ENCODE peak calls at places on chromosomes 16 and 17, in ten cellular contexts. G, U, R, V, Y, M, C, K, B and W are unnamed samples.

GRCh38 chr16:28192811-28193529 is 18.8 kb downstream of the XPO6 start:
- DNase-seq in G (no peak), U (no peak), R (no peak), V (no peak), Y (no peak), M (no peak), C (no peak), K (no peak), B (no peak), W (no peak)

GRCh38 chr16:15498427-15499175 is 64.2 kb downstream of the BMERB1 start:
- DNase-seq in G (no peak), U (no peak), R (no peak), V (no peak), Y (no peak), M (no peak), C (peak), K (peak), B (no peak), W (no peak)

GRCh38 chr17:910503-911194 is 68.9 kb downstream of the NXN start:
- DNase-seq in G (no peak), U (no peak), R (no peak), V (no peak), Y (no peak), M (no peak), C (no peak), K (no peak), B (no peak), W (no peak)

GRCh38 chr17:44279586-44280344 is 11.8 kb upstream of the SLC4A1 start:
- DNase-seq in G (no peak), U (peak), R (peak), V (peak), Y (peak), M (peak), C (no peak), K (peak), B (peak), W (peak)

GRCh38 chr17:57723427-57724037 is 21.6 kb downstream of the CCDC182 start:
- DNase-seq in G (no peak), U (no peak), R (no peak), V (no peak), Y (no peak), M (no peak), C (no peak), K (peak), B (no peak), W (no peak)

GRCh38 chr17:80021600-80021999 is 14.1 kb downstream of the TBC1D16 start:
- DNase-seq in G (no peak), U (no peak), R (no peak), V (no peak), Y (no peak), M (no peak), C (no peak), K (no peak), B (no peak), W (no peak)

GRCh38 chr17:40219073-40219860 is at the start of gene WIPF2:
- DNase-seq in G (peak), U (peak), R (peak), V (peak), Y (peak), M (peak), C (peak), K (peak), B (peak), W (peak)

GRCh38 chr16:14600164-14600563 is 29.9 kb downstream of the PARN start:
- DNase-seq in G (peak), U (peak), R (no peak), V (no peak), Y (no peak), M (no peak), C (peak), K (peak), B (no peak), W (no peak)

GRCh38 chr17:58534901-58535421 is 20.5 kb upstream of the MTMR4 start:
- DNase-seq in G (peak), U (no peak), R (peak), V (no peak), Y (no peak), M (no peak), C (no peak), K (peak), B (no peak), W (no peak)

GRCh38 chr16:57091200-57091989 is 988 bp upstream of the CPNE2 start:
- DNase-seq in G (peak), U (peak), R (peak), V (peak), Y (peak), M (no peak), C (peak), K (peak), B (peak), W (peak)

GRCh38 chr17:59830007-59830630 is 62.6 kb downstream of the TUBD1 start:
- DNase-seq in G (no peak), U (no peak), R (no peak), V (no peak), Y (peak), M (no peak), C (no peak), K (peak), B (no peak), W (no peak)

GRCh38 chr17:3513305-3514035 is 37.7 kb downstream of the ASPA start:
- DNase-seq in G (no peak), U (no peak), R (no peak), V (no peak), Y (no peak), M (no peak), C (peak), K (no peak), B (no peak), W (no peak)

GRCh38 chr17:77116371-77116860 is 24.4 kb upstream of the SEC14L1 start:
- DNase-seq in G (no peak), U (no peak), R (no peak), V (no peak), Y (no peak), M (no peak), C (no peak), K (no peak), B (no peak), W (no peak)

GRCh38 chr17:77504652-77505459 is 364.1 kb downstream of the SEC14L1 start:
- DNase-seq in G (no peak), U (no peak), R (no peak), V (no peak), Y (no peak), M (no peak), C (no peak), K (no peak), B (peak), W (no peak)

GRCh38 chr17:66975614-66976378 is 11.3 kb downstream of the CACNG4 start:
- DNase-seq in G (peak), U (no peak), R (no peak), V (no peak), Y (no peak), M (no peak), C (peak), K (no peak), B (peak), W (peak)

GRCh38 chr16:50838165-50838564 is 96.3 kb downstream of the CYLD start:
- DNase-seq in G (no peak), U (no peak), R (peak), V (no peak), Y (no peak), M (no peak), C (no peak), K (no peak), B (no peak), W (no peak)

GRCh38 chr17:49434821-49435581 is 20.3 kb upstream of the PHB1 start:
- DNase-seq in G (peak), U (peak), R (peak), V (peak), Y (no peak), M (no peak), C (peak), K (peak), B (no peak), W (peak)

GRCh38 chr17:43768382-43768781 is 9.8 kb upstream of the SOST start:
- DNase-seq in G (no peak), U (no peak), R (peak), V (peak), Y (no peak), M (no peak), C (no peak), K (no peak), B (no peak), W (no peak)

GRCh38 chr17:72795941-72796340 is 296.5 kb downstream of the SLC39A11 start:
- DNase-seq in G (no peak), U (no peak), R (no peak), V (no peak), Y (no peak), M (no peak), C (no peak), K (no peak), B (no peak), W (no peak)

GRCh38 chr17:77306790-77307478 is 166.2 kb downstream of the SEC14L1 start:
- DNase-seq in G (no peak), U (no peak), R (no peak), V (no peak), Y (peak), M (no peak), C (no peak), K (no peak), B (no peak), W (peak)

GRCh38 chr17:42514279-42514678 is 21.8 kb upstream of the NAGLU start:
- DNase-seq in G (no peak), U (no peak), R (peak), V (no peak), Y (no peak), M (no peak), C (no peak), K (no peak), B (no peak), W (no peak)

GRCh38 chr17:20207295-20207985 is 198.3 kb downstream of the SPECC1 start:
- DNase-seq in G (no peak), U (no peak), R (no peak), V (no peak), Y (no peak), M (no peak), C (no peak), K (no peak), B (no peak), W (no peak)

GRCh38 chr17:79982986-79983385 is 52.7 kb downstream of the TBC1D16 start:
- DNase-seq in G (no peak), U (no peak), R (no peak), V (no peak), Y (peak), M (no peak), C (no peak), K (no peak), B (peak), W (peak)

GRCh38 chr16:14121872-14122271 is 50.8 kb downstream of the MRTFB start:
- DNase-seq in G (no peak), U (no peak), R (no peak), V (no peak), Y (no peak), M (no peak), C (no peak), K (no peak), B (no peak), W (no peak)

GRCh38 chr16:88782454-88783390 is 2.3 kb downstream of the PIEZO1 start:
- DNase-seq in G (no peak), U (no peak), R (peak), V (no peak), Y (no peak), M (no peak), C (no peak), K (peak), B (peak), W (no peak)

GRCh38 chr17:42288985-42289862 is 926 bp downstream of the STAT5A start:
- DNase-seq in G (no peak), U (no peak), R (peak), V (no peak), Y (peak), M (no peak), C (no peak), K (no peak), B (peak), W (peak)

GRCh38 chr16:14015017-14015416 is 56.1 kb upstream of the MRTFB start:
- DNase-seq in G (no peak), U (no peak), R (no peak), V (no peak), Y (no peak), M (no peak), C (no peak), K (no peak), B (no peak), W (no peak)

GRCh38 chr16:27994686-27995085 is 68.8 kb downstream of the GSG1L start:
- DNase-seq in G (no peak), U (no peak), R (no peak), V (no peak), Y (peak), M (no peak), C (no peak), K (no peak), B (no peak), W (no peak)

DNA sequence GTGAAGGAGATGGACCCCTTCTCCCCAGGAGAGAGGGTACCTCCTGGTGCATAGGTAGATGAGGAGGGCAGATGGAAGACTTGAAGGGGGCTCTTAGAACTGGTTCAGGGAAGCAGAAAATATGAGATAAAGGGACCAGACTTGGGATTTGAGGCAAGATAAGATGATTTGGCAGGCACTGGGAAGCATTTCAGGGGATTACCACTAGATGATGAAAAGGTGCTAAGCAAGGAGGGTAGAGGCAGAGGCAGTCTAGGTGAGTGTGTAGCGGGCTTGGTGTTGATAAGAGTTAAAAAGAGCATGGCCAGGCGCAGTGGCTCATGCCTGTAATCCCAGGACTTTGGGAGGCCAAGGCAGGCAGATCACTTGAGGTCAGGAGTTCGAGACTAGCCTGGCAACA is 14.4 kb downstream of the SLC9A5 start:
- DNase-seq in G (no peak), U (no peak), R (no peak), V (no peak), Y (no peak), M (no peak), C (no peak), K (no peak), B (no peak), W (no peak)
- TF ChIP-seq CTCF in G (no peak), U (no peak), R (no peak), V (no peak), Y (no peak), M (no peak), C (no peak), K (no peak), B (no peak), W (no peak)

GRCh38 chr16:85075236-85075924 is 36.9 kb downstream of the CIBAR2 start:
- DNase-seq in G (no peak), U (no peak), R (no peak), V (no peak), Y (no peak), M (no peak), C (peak), K (no peak), B (peak), W (no peak)
- H3K4me3 ChIP-seq in G (no peak), U (no peak), R (no peak), V (no peak), Y (no peak), M (no peak), C (no peak), K (no peak), B (no peak), W (no peak)

GRCh38 chr17:63962298-63962744 is 10.4 kb downstream of the SCN4A start:
- DNase-seq in G (no peak), U (no peak), R (no peak), V (no peak), Y (no peak), M (no peak), C (no peak), K (no peak), B (no peak), W (no peak)
- H3K27ac ChIP-seq in G (no peak), U (no peak), R (peak), V (peak), Y (no peak), M (no peak), C (no peak), K (no peak), B (peak), W (peak)

GRCh38 chr16:54938351-54939346 is 8.0 kb downstream of the IRX5 start:
- DNase-seq in G (no peak), U (no peak), R (no peak), V (no peak), Y (peak), M (no peak), C (peak), K (no peak), B (peak), W (no peak)
- TF ChIP-seq CTCF in G (no peak), U (no peak), R (no peak), V (no peak), Y (no peak), M (no peak), C (peak), K (no peak), B (no peak), W (no peak)

GRCh38 chr17:27756467-27757371 is 43.6 kb downstream of the NOS2 start:
- DNase-seq in G (peak), U (peak), R (peak), V (peak), Y (peak), M (peak), C (peak), K (no peak), B (no peak), W (peak)

GRCh38 chr17:27759528-27759927 is 40.8 kb downstream of the NOS2 start:
- DNase-seq in G (no peak), U (no peak), R (no peak), V (no peak), Y (peak), M (no peak), C (no peak), K (no peak), B (no peak), W (no peak)

GRCh38 chr17:27751622-27752490 is 48.5 kb downstream of the NOS2 start:
- DNase-seq in G (no peak), U (no peak), R (no peak), V (no peak), Y (peak), M (no peak), C (no peak), K (no peak), B (no peak), W (no peak)

GRCh38 chr17:27754549-27754948 is 45.8 kb downstream of the NOS2 start:
- DNase-seq in G (no peak), U (no peak), R (no peak), V (no peak), Y (peak), M (no peak), C (no peak), K (no peak), B (no peak), W (no peak)

DNA sequence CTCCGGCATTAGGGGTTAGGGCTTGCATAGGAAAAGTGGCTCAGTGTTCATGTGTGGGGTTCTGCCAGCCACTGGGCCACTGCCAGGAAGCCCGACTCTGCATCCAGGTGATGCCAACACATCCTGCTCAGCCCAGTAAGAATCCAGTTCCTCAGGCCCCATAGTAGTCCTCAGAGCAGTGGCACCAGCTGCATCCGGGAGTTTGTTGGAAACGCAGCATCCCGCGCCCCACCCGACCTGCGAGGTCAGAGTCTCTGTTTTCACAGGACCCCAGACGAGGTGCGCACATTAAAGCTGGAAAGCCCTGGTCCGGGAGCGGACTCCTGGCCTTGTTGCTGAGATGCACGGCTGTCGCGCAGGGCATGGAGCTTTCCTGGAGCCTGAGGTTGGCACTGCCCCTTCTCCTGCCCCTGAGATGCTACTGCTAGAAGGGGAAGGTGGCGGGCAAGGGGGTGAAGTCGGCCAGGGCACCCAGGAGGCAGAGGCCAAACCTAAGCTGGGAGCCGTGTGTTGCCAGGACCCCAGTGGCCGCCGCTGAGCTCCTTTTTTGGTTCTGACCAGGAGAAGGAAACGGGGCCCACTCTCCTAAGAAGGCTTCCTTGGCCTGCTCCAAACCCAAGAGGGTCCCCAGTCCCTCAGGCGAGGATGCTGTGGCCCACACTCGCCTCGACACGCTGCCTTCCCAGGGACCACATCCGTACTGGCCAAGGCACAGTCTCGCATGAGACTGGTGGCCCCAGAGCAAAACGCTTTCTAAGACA is 44.4 kb downstream of the NOS2 start:
- DNase-seq in G (no peak), U (no peak), R (no peak), V (no peak), Y (peak), M (no peak), C (no peak), K (no peak), B (no peak), W (no peak)
- H3K4me3 ChIP-seq in G (no peak), U (no peak), R (no peak), V (no peak), Y (no peak), M (no peak), C (no peak), K (no peak), B (no peak), W (no peak)